ENCODE peak calls at places on chromosomes 4 and X, in four cellular contexts. One of them, this sample, is unnamed.

GRCh38 chr4:139005774-139006173 is 9.8 kb upstream of the NOCT start:
- DNase-seq in HEK293T: no peak
- DNase-seq in K562: no peak
- DNase-seq in HepG2: no peak
- DNase-seq in this sample: no peak

GRCh38 chrX:39484159-39484558 is 613.6 kb downstream of the BCOR start:
- DNase-seq in HepG2: no peak
- DNase-seq in K562: no peak
- DNase-seq in HEK293T: no peak
- DNase-seq in this sample: no peak

GRCh38 chrX:25618248-25618647 is 519.9 kb upstream of the MAGEB18 start:
- DNase-seq in HEK293T: no peak
- DNase-seq in K562: no peak
- DNase-seq in HepG2: no peak
- DNase-seq in this sample: no peak

GRCh38 chr4:98688416-98689290 is 30.2 kb upstream of the TSPAN5 start:
- DNase-seq in K562: peak
- DNase-seq in HEK293T: no peak
- DNase-seq in HepG2: peak
- DNase-seq in this sample: no peak

GRCh38 chrX:140507982-140508305 is 3.1 kb upstream of the SOX3 start:
- DNase-seq in K562: no peak
- DNase-seq in HEK293T: peak
- DNase-seq in HepG2: no peak
- DNase-seq in this sample: peak

GRCh38 chr4:20805716-20806115 is 105.5 kb downstream of the PACRGL start:
- DNase-seq in K562: no peak
- DNase-seq in HEK293T: no peak
- DNase-seq in HepG2: no peak
- DNase-seq in this sample: no peak

GRCh38 chr4:150648123-150648522 is 66.2 kb downstream of the MAB21L2 start:
- DNase-seq in HepG2: no peak
- DNase-seq in HEK293T: no peak
- DNase-seq in K562: no peak
- DNase-seq in this sample: no peak

GRCh38 chr4:54513231-54513630 is 144.5 kb upstream of the KIT start:
- DNase-seq in HEK293T: no peak
- DNase-seq in K562: no peak
- DNase-seq in HepG2: no peak
- DNase-seq in this sample: no peak

GRCh38 chr4:152072001-152072485 is 311.2 kb upstream of the GATB start:
- DNase-seq in K562: no peak
- DNase-seq in HepG2: no peak
- DNase-seq in HEK293T: no peak
- DNase-seq in this sample: no peak

GRCh38 chr4:184039963-184040383 is 134.9 kb downstream of the STOX2 start:
- DNase-seq in HEK293T: no peak
- DNase-seq in K562: no peak
- DNase-seq in HepG2: no peak
- DNase-seq in this sample: peak

DNA sequence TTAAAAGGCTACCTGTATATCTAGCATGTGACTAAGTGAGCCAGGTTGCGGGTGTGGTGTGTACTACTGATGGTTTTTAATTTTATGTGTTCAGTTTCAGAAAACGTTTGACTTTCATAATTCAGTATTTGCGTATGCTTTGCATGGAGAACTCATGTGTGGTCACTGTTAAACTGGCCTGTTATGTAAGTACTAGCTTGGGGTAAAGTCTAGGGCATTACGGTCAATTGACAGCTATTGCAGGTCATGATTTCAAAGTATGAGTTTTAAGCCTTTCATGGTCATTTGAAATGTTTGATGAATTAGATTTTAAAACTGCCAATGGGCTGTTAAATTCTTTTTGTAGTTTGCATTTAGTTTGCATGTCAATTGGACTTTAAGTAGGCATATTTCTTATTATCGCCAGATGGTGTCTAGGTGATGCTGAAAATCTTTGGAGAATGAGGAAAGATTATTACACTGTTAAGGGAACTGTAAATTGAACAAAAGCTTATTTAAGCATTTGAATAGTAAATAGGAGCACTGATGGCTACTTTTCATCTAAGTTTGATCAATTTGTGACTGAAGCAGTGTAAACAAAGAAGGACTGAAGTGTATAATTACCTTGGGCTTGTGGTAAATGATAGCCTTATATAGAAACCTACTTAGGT is 563.4 kb downstream of the DACH2 start:
- DNase-seq in HepG2: no peak
- DNase-seq in K562: no peak
- DNase-seq in HEK293T: no peak
- DNase-seq in this sample: no peak
- TF ChIP-seq ELF4 in HepG2: no peak
- TF ChIP-seq ELF4 in K562: no peak
- TF ChIP-seq ELF4 in HEK293T: no peak
- TF ChIP-seq ELF4 in this sample: no peak

GRCh38 chrX:41302293-41302868 is 31.6 kb upstream of the DDX3X start:
- DNase-seq in K562: peak
- DNase-seq in HepG2: no peak
- DNase-seq in HEK293T: no peak
- DNase-seq in this sample: no peak
- TF ChIP-seq ELF4 in K562: no peak
- TF ChIP-seq ELF4 in HepG2: no peak
- TF ChIP-seq ELF4 in HEK293T: no peak
- TF ChIP-seq ELF4 in this sample: no peak

DNA sequence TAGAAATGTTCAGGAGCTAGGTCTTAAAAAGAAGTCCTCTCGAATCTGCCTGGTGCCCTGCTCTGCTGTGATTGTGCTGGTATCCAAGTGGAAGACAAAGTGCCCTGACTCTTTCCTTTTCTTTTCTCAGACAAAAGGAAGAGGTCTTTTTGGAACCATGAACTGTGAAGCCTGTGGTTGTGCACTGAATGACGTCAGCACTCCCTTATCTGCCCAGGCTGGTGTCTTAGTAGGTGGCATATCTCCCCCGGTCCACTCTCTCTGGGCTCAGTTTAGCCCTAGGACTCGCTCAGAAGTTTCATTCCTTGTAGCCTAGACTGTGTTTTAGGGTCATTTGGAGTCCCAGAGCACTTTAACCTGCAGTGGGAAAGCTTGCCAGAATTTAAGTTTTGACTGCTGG is 400.3 kb upstream of the CT83 start:
- DNase-seq in K562: no peak
- DNase-seq in HepG2: no peak
- DNase-seq in HEK293T: no peak
- DNase-seq in this sample: no peak
- TF ChIP-seq ELF4 in K562: no peak
- TF ChIP-seq ELF4 in HepG2: no peak
- TF ChIP-seq ELF4 in HEK293T: no peak
- TF ChIP-seq ELF4 in this sample: no peak

GRCh38 chr4:76473186-76473585 is 38.2 kb downstream of the SHROOM3 start:
- DNase-seq in HepG2: no peak
- DNase-seq in K562: no peak
- DNase-seq in HEK293T: no peak
- DNase-seq in this sample: no peak

DNA sequence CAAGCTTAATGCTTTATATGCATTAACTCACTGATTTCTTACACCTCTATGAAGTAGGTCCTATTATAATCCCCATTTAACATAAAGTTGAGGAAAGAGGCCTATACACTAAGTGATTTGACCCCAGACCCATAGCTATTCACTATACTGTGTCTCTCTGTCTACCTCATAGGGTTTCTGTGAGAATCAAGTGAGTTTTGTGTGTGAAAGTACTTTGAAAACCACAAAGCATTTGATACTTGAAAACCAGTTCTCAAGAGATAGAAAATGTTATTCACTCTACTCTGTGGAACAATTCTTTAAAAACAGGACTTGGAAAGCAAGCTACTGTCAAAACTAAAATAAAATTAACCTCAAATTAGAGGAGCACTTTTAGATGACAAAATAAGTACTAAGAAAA is 35.0 kb downstream of the SHROOM3 start:
- DNase-seq in K562: no peak
- DNase-seq in HepG2: no peak
- DNase-seq in HEK293T: no peak
- DNase-seq in this sample: no peak
- TF ChIP-seq ELF4 in K562: no peak
- TF ChIP-seq ELF4 in HepG2: no peak
- TF ChIP-seq ELF4 in HEK293T: no peak
- TF ChIP-seq ELF4 in this sample: no peak

DNA sequence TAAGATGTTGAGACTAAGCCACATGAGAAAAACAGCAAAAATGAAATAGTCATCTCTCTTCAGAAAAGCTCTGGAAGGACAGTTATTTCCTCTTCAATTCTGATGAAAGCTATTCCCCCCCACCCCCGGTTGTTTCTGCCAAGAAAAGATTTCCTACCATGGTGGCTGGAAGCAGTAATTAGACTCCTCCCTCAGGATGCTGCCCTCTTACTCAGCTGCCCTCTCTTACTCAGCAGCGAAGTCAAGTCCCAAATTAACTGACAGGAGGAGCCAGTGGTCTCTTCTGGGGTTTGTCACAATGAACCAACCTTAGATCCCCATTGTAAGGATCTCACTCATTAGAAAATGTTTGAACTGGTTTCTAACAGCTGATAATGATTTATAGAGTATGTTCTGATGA is 38.0 kb downstream of the GPM6B start:
- DNase-seq in K562: no peak
- DNase-seq in HEK293T: no peak
- DNase-seq in HepG2: no peak
- DNase-seq in this sample: no peak
- TF ChIP-seq ELF4 in K562: no peak
- TF ChIP-seq ELF4 in HEK293T: no peak
- TF ChIP-seq ELF4 in HepG2: no peak
- TF ChIP-seq ELF4 in this sample: no peak

DNA sequence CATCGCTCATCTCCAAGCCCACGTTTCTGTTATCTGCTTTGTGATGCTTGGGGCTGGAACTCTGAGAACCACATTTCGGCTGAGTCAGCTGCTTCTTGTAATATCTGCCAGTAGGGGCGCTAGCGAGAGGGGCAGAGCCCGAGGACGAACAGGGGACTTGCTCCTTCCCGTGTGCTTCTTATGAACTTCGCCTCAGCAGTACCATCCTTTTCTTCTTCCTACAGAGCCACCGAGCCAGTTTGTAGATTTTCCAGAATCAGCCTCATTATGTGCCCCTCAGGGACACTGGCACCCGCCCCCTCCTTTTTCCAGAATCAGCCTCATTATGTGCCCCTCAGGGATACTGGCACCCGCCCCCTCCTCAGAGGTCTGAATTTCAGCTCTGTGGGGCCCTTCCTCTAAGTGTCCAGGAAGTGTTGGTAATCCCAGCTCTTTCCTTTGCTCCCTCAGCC is 441.7 kb upstream of the RASGEF1B start:
- DNase-seq in HEK293T: peak
- DNase-seq in K562: peak
- DNase-seq in HepG2: peak
- DNase-seq in this sample: peak
- TF ChIP-seq ELF4 in HEK293T: no peak
- TF ChIP-seq ELF4 in K562: no peak
- TF ChIP-seq ELF4 in HepG2: no peak
- TF ChIP-seq ELF4 in this sample: no peak

DNA sequence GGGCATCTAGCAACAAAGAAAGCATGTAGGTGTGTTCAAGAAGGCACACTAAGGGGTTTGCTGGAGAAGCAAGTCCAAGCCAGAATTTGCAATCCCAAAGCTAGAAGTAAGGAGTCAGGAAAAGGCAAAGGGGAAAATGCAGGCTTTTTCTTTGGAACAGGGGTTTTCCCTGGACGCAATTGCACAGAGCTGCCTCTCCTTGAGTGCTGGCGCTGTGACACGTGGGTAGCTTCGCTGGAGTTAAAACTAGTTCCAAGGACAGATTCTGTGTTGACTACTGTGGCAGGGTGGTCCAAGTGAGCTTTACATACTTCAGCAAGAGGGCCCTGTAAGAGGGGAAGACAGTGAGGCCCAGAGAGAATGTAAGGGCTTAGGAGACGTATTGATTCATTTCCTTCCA is 277.1 kb downstream of the ADGRA3 start:
- DNase-seq in K562: no peak
- DNase-seq in HEK293T: peak
- DNase-seq in HepG2: peak
- DNase-seq in this sample: peak
- TF ChIP-seq ELF4 in K562: no peak
- TF ChIP-seq ELF4 in HEK293T: no peak
- TF ChIP-seq ELF4 in HepG2: no peak
- TF ChIP-seq ELF4 in this sample: no peak

This sample was measured in WTC11.